ENCODE peak calls at places on chromosome 6, in five cellular contexts. One of them, this sample, is unnamed.

GRCh38 chr6:16572943-16573342 is 188.3 kb downstream of the ATXN1 start:
- DNase-seq in AG04450: no peak
- DNase-seq in lung: no peak
- DNase-seq in coronary artery: no peak
- DNase-seq in brain microvascular endothelial cell: no peak
- DNase-seq in this sample: no peak

GRCh38 chr6:34922177-34922663 is 33.2 kb downstream of the ANKS1A start:
- DNase-seq in AG04450: peak; percentile 13
- DNase-seq in brain microvascular endothelial cell: peak; percentile 57
- DNase-seq in lung: no peak
- DNase-seq in coronary artery: no peak
- DNase-seq in this sample: no peak

GRCh38 chr6:73675466-73676098 is 20.4 kb upstream of the CD109 start:
- DNase-seq in brain microvascular endothelial cell: peak; percentile 87
- DNase-seq in AG04450: peak; percentile 61
- DNase-seq in lung: peak; percentile 80
- DNase-seq in coronary artery: no peak
- DNase-seq in this sample: no peak

GRCh38 chr6:279630-280029 is 12.7 kb upstream of the DUSP22 start:
- DNase-seq in AG04450: no peak
- DNase-seq in coronary artery: peak; percentile 65
- DNase-seq in lung: peak; percentile 28
- DNase-seq in brain microvascular endothelial cell: no peak
- DNase-seq in this sample: no peak

GRCh38 chr6:122459240-122459639 is 12.4 kb downstream of the SERINC1 start:
- DNase-seq in AG04450: no peak
- DNase-seq in brain microvascular endothelial cell: no peak
- DNase-seq in coronary artery: no peak
- DNase-seq in lung: no peak
- DNase-seq in this sample: no peak

GRCh38 chr6:40054602-40055001 is 120.3 kb upstream of the MOCS1 start:
- DNase-seq in coronary artery: no peak
- DNase-seq in AG04450: no peak
- DNase-seq in lung: no peak
- DNase-seq in brain microvascular endothelial cell: no peak
- DNase-seq in this sample: no peak

GRCh38 chr6:157281570-157281969 is 41.7 kb downstream of the TMEM242 start:
- DNase-seq in lung: no peak
- DNase-seq in coronary artery: no peak
- DNase-seq in brain microvascular endothelial cell: peak; percentile 7
- DNase-seq in AG04450: no peak
- DNase-seq in this sample: no peak

GRCh38 chr6:106192824-106193223 is 106.7 kb downstream of the PRDM1 start:
- DNase-seq in coronary artery: no peak
- DNase-seq in brain microvascular endothelial cell: peak; percentile 28
- DNase-seq in AG04450: no peak
- DNase-seq in lung: no peak
- DNase-seq in this sample: no peak

GRCh38 chr6:140178550-140179334 is 804.3 kb upstream of the CITED2 start:
- DNase-seq in brain microvascular endothelial cell: peak; percentile 40
- DNase-seq in coronary artery: no peak
- DNase-seq in AG04450: peak; percentile 23
- DNase-seq in lung: no peak
- DNase-seq in this sample: no peak

GRCh38 chr6:169315830-169316614 is 62.4 kb upstream of the THBS2 start:
- DNase-seq in brain microvascular endothelial cell: no peak
- DNase-seq in lung: no peak
- DNase-seq in coronary artery: no peak
- DNase-seq in AG04450: no peak
- DNase-seq in this sample: no peak

GRCh38 chr6:169312658-169313346 is 59.2 kb upstream of the THBS2 start:
- DNase-seq in lung: no peak
- DNase-seq in AG04450: no peak
- DNase-seq in brain microvascular endothelial cell: no peak
- DNase-seq in coronary artery: no peak
- DNase-seq in this sample: no peak

GRCh38 chr6:169310983-169311382 is 57.3 kb upstream of the THBS2 start:
- DNase-seq in coronary artery: no peak
- DNase-seq in lung: no peak
- DNase-seq in AG04450: no peak
- DNase-seq in brain microvascular endothelial cell: no peak
- DNase-seq in this sample: no peak

GRCh38 chr6:169316651-169317050 is 63.0 kb upstream of the THBS2 start:
- DNase-seq in AG04450: no peak
- DNase-seq in brain microvascular endothelial cell: no peak
- DNase-seq in coronary artery: no peak
- DNase-seq in lung: no peak
- DNase-seq in this sample: no peak

DNA sequence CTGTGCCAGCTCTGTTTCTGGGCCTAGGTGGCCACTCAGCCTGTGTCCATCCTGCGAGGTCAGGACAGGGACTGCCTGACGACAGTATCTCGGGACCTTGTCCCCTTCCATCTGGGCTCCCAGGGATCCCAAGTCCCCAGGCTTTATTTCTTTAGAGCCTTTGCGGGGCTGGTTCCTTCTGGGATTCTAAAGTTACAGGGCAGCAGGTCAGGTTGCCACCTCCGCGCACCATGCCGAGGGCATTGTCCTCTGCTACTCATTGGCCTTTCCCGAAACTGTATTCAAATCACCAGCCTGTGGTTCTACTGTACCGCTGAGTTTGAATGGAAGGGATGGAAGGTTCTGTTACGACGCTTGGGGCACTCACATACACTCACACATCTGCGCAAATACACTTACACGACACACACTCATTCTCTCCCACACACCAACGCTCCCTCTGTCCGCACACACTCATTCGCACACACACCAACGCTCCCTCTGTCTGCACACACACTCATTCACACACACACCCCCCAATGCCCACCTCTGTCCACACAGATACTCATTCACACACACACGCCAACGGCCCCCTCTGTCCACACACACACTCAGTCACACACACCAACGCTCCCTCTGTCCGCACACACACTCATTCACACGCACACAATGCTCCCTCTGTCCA is 59.8 kb upstream of the THBS2 start:
- DNase-seq in brain microvascular endothelial cell: no peak
- DNase-seq in AG04450: no peak
- DNase-seq in coronary artery: no peak
- DNase-seq in lung: no peak
- DNase-seq in this sample: no peak
- H3K4me3 ChIP-seq in brain microvascular endothelial cell: no peak overlapping the region
- H3K4me3 ChIP-seq in AG04450: no peak overlapping the region
- H3K4me3 ChIP-seq in coronary artery: no peak overlapping the region
- H3K4me3 ChIP-seq in lung: no peak overlapping the region
- H3K4me3 ChIP-seq in this sample: no peak overlapping the region

GRCh38 chr6:129105035-129105434 is 222.1 kb downstream of the LAMA2 start:
- DNase-seq in coronary artery: no peak
- DNase-seq in AG04450: no peak
- DNase-seq in brain microvascular endothelial cell: no peak
- DNase-seq in lung: no peak
- DNase-seq in this sample: no peak
- H3K4me3 ChIP-seq in coronary artery: no peak overlapping the region
- H3K4me3 ChIP-seq in AG04450: no peak overlapping the region
- H3K4me3 ChIP-seq in brain microvascular endothelial cell: no peak overlapping the region
- H3K4me3 ChIP-seq in lung: no peak overlapping the region
- H3K4me3 ChIP-seq in this sample: no peak overlapping the region

DNA sequence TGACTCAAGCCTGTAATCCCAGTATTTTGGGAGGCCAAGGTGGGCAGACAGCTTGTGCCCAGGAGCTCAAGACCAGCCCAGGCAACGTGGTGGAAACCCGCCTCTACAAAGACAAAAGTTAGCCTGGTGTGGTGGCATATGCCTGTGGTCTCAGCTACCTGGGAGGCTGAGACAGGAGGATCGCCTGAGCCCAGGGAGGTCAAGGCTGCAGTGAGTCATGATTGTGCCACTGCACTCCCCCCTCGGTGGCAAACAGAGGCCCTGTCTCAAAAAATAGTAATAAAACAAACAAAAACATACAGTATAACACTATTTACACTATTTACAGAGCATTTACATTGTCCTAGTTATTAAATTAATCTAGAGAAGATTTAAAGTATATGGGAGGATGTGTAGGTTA is 56.0 kb upstream of the PIM1 start:
- DNase-seq in AG04450: no peak
- DNase-seq in lung: no peak
- DNase-seq in brain microvascular endothelial cell: no peak
- DNase-seq in coronary artery: no peak
- DNase-seq in this sample: no peak
- H3K4me3 ChIP-seq in AG04450: no peak overlapping the region
- H3K4me3 ChIP-seq in lung: no peak overlapping the region
- H3K4me3 ChIP-seq in brain microvascular endothelial cell: no peak overlapping the region
- H3K4me3 ChIP-seq in coronary artery: no peak overlapping the region
- H3K4me3 ChIP-seq in this sample: no peak overlapping the region

DNA sequence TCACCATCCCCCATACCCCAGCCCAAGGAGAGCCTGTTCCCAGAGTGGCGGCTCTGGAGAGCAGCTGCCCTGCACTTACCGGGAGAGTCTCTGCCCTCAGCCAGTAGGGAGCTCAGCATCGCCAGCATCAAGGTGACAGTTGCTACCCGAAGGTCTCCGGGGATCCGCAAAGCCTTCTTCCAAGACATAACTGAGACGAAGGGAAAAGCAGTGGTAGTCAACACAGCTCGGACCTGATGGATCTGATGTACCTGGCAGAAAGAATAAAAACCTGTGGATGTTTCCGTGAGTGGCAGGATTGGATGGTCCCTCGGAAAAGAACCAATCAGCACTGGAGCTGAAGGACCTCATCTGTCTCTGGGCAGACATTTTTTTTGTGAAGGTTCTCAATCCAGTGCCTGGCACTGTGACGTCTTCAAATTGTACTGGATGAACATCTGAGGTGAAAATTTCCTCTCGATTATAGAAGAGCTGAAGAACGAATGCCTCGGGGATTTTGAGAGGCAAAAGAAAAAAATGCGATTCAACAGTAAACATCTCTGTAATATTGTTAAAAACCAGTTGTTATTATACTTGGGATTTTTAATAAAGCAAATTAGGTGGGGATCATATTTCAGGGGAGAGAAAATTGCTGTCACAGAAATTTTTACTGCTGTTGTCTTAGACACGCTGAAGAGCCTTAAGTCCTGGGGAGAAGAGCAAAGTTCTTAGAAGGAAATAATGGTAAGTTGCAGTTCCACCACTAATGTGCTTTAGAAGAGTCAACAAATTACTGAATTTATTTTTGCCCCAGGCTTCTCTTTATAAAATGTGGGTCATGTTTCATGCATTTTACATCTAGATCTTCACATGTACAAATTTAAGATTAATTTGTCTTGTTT is at the start of gene HLA-DQB1:
- DNase-seq in brain microvascular endothelial cell: no peak
- DNase-seq in lung: no peak
- DNase-seq in coronary artery: no peak
- DNase-seq in AG04450: no peak
- DNase-seq in this sample: peak; percentile 50
- H3K4me3 ChIP-seq in brain microvascular endothelial cell: no peak within 1 kb of the TSS
- H3K4me3 ChIP-seq in lung: peak within 1 kb of the TSS; percentile 64
- H3K4me3 ChIP-seq in coronary artery: no peak within 1 kb of the TSS
- H3K4me3 ChIP-seq in AG04450: no peak within 1 kb of the TSS
- H3K4me3 ChIP-seq in this sample: peak within 1 kb of the TSS; percentile 51

DNA sequence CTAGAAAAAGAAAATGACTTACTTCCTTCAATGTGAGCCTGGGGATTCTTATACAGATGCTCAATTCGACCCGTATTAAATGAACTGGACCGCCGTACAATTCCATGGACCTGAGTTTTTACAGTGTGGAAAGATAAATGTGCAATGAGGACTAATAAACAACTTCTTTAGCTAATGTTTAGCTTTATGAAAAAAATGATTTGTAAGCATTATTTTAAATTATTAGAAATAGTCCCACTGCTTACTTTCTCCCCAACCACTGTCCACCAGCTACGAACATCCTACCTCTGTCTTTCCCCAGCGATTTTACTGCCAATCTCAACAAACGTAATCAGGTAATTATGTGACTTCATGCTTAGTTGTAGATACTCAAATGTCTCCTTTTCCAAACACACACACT is 128.0 kb downstream of the GMDS start:
- DNase-seq in AG04450: no peak
- DNase-seq in coronary artery: no peak
- DNase-seq in brain microvascular endothelial cell: no peak
- DNase-seq in lung: no peak
- DNase-seq in this sample: no peak
- H3K4me3 ChIP-seq in AG04450: no peak overlapping the region
- H3K4me3 ChIP-seq in coronary artery: peak overlapping the region; percentile 27
- H3K4me3 ChIP-seq in brain microvascular endothelial cell: no peak overlapping the region
- H3K4me3 ChIP-seq in lung: no peak overlapping the region
- H3K4me3 ChIP-seq in this sample: no peak overlapping the region

GRCh38 chr6:96110878-96111277 is 95.1 kb downstream of the FUT9 start:
- DNase-seq in lung: no peak
- DNase-seq in AG04450: no peak
- DNase-seq in brain microvascular endothelial cell: no peak
- DNase-seq in coronary artery: no peak
- DNase-seq in this sample: no peak
- H3K4me3 ChIP-seq in lung: no peak overlapping the region
- H3K4me3 ChIP-seq in AG04450: no peak overlapping the region
- H3K4me3 ChIP-seq in brain microvascular endothelial cell: no peak overlapping the region
- H3K4me3 ChIP-seq in coronary artery: no peak overlapping the region
- H3K4me3 ChIP-seq in this sample: no peak overlapping the region

GRCh38 chr6:128531696-128532095 is 11.3 kb upstream of the PTPRK start:
- DNase-seq in AG04450: no peak
- DNase-seq in brain microvascular endothelial cell: no peak
- DNase-seq in coronary artery: no peak
- DNase-seq in lung: no peak
- DNase-seq in this sample: no peak

GRCh38 chr6:128528241-128528640 is 7.8 kb upstream of the PTPRK start:
- DNase-seq in coronary artery: no peak
- DNase-seq in brain microvascular endothelial cell: no peak
- DNase-seq in lung: no peak
- DNase-seq in AG04450: no peak
- DNase-seq in this sample: no peak

GRCh38 chr6:128527375-128527774 is 7.0 kb upstream of the PTPRK start:
- DNase-seq in lung: no peak
- DNase-seq in coronary artery: no peak
- DNase-seq in brain microvascular endothelial cell: no peak
- DNase-seq in AG04450: no peak
- DNase-seq in this sample: no peak

GRCh38 chr6:128532110-128532509 is 11.7 kb upstream of the PTPRK start:
- DNase-seq in coronary artery: no peak
- DNase-seq in lung: no peak
- DNase-seq in brain microvascular endothelial cell: no peak
- DNase-seq in AG04450: no peak
- DNase-seq in this sample: no peak

DNA sequence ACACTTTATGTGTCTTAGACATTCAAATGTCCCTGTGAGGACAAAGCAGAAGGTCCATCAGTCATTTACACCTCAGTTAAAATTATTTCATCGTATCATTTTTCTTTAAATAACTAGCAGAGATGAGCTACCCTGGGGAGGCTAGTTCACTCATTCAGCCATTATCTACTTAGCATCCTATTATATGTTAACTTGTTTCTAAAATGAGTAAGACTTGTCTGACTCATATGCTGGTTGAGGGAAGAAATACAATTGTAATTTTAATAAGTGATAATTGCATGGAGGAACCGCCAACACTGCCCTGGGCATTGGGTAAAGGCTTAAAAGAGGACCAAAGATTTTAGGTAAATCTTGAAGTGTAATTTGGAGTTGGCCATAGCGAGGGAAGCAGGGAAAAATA is 12.4 kb upstream of the PTPRK start:
- DNase-seq in lung: no peak
- DNase-seq in brain microvascular endothelial cell: no peak
- DNase-seq in AG04450: no peak
- DNase-seq in coronary artery: no peak
- DNase-seq in this sample: no peak
- H3K4me3 ChIP-seq in lung: no peak overlapping the region
- H3K4me3 ChIP-seq in brain microvascular endothelial cell: no peak overlapping the region
- H3K4me3 ChIP-seq in AG04450: no peak overlapping the region
- H3K4me3 ChIP-seq in coronary artery: no peak overlapping the region
- H3K4me3 ChIP-seq in this sample: no peak overlapping the region